ENCODE peak calls at places on chromosomes 11 and 22, in ten cellular contexts. T is transverse colon; M is ovary; F is CD8-positive, alpha-beta memory T cell; O is dorsolateral prefrontal cortex; G is WERI-Rb-1; J is uterus; L is effector memory CD4-positive, alpha-beta T cell; W is left lung; H is right atrium auricular region. S is an unnamed sample.
A peak's percentile ranks its signal among the peaks of the same experiment; 100 is the strongest.

GRCh38 chr11:72471005-72471898 is 36.9 kb upstream of the CLPB start:
- DNase-seq in T (peak; percentile 61), M (peak; percentile 53), F (peak; percentile 53), O (peak; percentile 77), G (peak; percentile 80), J (peak; percentile 43), L (peak; percentile 20), W (no peak), H (peak; percentile 79), S (peak; percentile 25)

GRCh38 chr11:2928605-2929510 is at the start of gene PHLDA2:
- DNase-seq in T (peak; percentile 73), M (no peak), F (peak; percentile 64), O (peak; percentile 45), G (peak; percentile 37), J (no peak), L (peak; percentile 40), W (peak; percentile 87), H (no peak), S (no peak)

GRCh38 chr11:35009191-35009940 is 92.9 kb downstream of the PDHX start:
- DNase-seq in T (peak; percentile 42), M (no peak), F (no peak), O (no peak), G (no peak), J (peak; percentile 49), L (no peak), W (no peak), H (no peak), S (no peak)

GRCh38 chr11:104033134-104033533 is 3.3 kb upstream of the DDI1 start:
- DNase-seq in T (no peak), M (peak; percentile 58), F (no peak), O (no peak), G (no peak), J (no peak), L (no peak), W (no peak), H (no peak), S (no peak)

GRCh38 chr11:26219506-26220117 is 112.3 kb upstream of the ANO3 start:
- DNase-seq in T (no peak), M (no peak), F (no peak), O (no peak), G (no peak), J (no peak), L (no peak), W (no peak), H (no peak), S (no peak)

GRCh38 chr11:90218606-90219005 is 4.2 kb downstream of the CHORDC1 start:
- DNase-seq in T (no peak), M (no peak), F (no peak), O (no peak), G (peak; percentile 33), J (no peak), L (no peak), W (peak; percentile 62), H (no peak), S (no peak)

GRCh38 chr22:47307326-47307725 is 544.9 kb downstream of the TBC1D22A start:
- DNase-seq in T (no peak), M (no peak), F (no peak), O (no peak), G (no peak), J (no peak), L (no peak), W (no peak), H (no peak), S (no peak)

GRCh38 chr11:122732342-122733300 is 77.1 kb downstream of the UBASH3B start:
- DNase-seq in T (no peak), M (no peak), F (no peak), O (no peak), G (no peak), J (no peak), L (no peak), W (no peak), H (no peak), S (no peak)

DNA sequence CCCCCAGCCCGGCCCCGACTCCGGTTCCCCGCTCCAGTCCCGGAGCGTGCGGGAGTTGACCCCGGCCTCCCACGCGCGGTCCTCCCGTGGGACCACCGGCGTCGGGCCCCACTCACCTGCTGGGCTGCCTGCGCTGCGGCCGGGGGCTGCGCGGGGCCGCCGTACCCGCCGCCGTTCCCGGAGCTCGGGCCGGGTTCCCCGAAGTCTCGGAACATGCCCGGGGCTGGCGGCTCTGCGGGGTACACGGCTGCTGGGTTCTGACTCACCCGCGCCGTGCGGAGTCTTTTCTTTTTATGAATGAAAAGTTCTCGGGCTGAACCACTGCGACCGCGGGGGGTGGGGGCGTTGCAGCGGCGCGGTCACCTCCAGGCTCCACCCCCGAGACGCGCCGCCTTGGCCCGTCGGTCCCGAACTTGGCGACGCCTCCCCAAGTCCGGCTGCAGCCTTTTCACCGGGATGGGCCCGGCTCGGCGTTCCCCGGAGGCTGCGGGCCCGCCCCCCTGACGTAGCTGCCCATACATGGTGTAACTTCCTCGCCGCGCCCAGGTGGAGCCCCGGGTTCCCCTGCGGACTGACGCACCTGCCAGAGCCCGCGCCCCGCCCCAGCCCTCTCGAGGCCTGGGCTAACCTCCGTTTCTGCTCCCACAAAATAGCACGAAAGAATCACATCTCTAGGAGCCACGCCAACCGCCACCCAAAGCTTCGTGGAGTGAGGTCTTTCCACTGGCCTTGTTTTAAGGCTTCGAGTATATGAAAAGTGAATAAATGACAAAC is at the start of gene FOSL1:
- DNase-seq in T (peak; percentile 97), M (peak; percentile 80), F (peak; percentile 91), O (peak; percentile 60), G (peak; percentile 77), J (peak; percentile 77), L (peak; percentile 96), W (peak; percentile 98), H (peak; percentile 94), S (peak; percentile 30)
- H3K27ac ChIP-seq in T (peak within 1 kb of the TSS; percentile 56), M (no peak within 1 kb of the TSS), F (peak within 1 kb of the TSS; percentile 62), O (no peak within 1 kb of the TSS), G (no peak within 1 kb of the TSS), J (no peak within 1 kb of the TSS), L (peak within 1 kb of the TSS; percentile 26), W (peak within 1 kb of the TSS; percentile 34), H (peak within 1 kb of the TSS; percentile 62), S (peak within 1 kb of the TSS; percentile 17)

DNA sequence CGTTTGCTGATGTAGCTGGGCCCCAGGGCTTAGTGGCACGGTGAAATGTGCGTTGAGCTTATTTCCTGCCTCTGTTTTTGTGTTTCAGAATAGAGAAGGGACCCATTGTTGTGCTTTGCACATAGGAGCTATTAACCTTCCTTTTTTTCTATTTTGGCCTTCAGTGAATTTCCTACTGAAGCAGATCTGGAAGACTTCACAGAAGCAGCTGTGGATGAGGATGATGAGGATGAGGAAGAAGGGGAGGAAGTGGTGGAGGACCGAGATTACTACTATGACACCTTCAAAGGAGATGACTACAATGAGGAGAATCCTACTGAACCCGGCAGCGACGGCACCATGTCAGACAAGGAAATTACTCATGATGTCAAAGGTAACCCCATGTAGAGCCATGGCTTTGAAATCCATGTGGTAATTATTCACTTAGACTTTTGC is 37.4 kb upstream of the ST14 start:
- DNase-seq in T (no peak), M (no peak), F (no peak), O (no peak), G (no peak), J (no peak), L (no peak), W (no peak), H (no peak), S (no peak)
- H3K27ac ChIP-seq in T (no peak overlapping the region), M (no peak overlapping the region), F (no peak overlapping the region), O (no peak overlapping the region), G (no peak overlapping the region), J (no peak overlapping the region), L (no peak overlapping the region), W (no peak overlapping the region), H (no peak overlapping the region), S (no peak overlapping the region)

DNA sequence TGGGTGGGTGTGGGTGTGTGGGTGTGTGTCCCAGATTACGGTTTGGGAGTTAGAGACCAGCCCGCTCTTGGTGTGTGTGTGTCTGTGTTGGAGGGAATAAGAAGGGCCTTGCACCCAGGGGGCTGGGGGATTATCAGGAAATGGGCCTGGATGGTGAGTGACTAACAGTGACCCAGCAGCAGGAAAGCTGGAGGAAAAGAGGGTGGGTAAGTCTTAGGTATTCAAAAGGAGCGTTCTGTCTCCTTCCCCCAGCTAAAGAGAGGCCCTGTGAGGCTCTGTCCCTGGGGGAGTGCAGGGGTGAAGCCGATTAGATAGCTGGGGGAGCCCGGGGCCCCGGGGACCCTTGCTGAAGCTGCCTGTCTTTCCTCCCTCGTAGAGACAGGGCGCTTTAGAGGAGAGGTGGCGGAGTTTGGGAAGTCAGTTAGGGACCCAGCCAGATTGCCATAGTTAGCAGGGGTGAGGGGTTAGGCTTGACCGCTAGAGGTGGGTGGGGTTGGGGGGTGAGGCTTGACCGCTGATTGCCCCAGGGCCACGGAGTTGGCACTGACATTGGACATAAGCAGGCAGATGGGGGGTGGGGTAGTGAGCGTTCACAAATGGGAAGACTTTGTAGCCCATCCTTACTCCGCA is 1.5 kb downstream of the OAF start:
- DNase-seq in T (no peak), M (no peak), F (no peak), O (no peak), G (no peak), J (no peak), L (no peak), W (no peak), H (no peak), S (no peak)
- H3K27ac ChIP-seq in T (peak overlapping the region; percentile 89), M (peak overlapping the region; percentile 58), F (no peak overlapping the region), O (peak overlapping the region; percentile 82), G (no peak overlapping the region), J (peak overlapping the region; percentile 87), L (no peak overlapping the region), W (no peak overlapping the region), H (peak overlapping the region; percentile 71), S (peak overlapping the region; percentile 49)

GRCh38 chr11:64001552-64002427 is 15.6 kb downstream of the OTUB1 start:
- DNase-seq in T (no peak), M (peak; percentile 56), F (no peak), O (no peak), G (no peak), J (peak; percentile 49), L (no peak), W (no peak), H (no peak), S (no peak)

GRCh38 chr11:63999349-64000025 is 13.2 kb downstream of the OTUB1 start:
- DNase-seq in T (peak; percentile 50), M (peak; percentile 66), F (peak; percentile 41), O (no peak), G (peak; percentile 78), J (peak; percentile 69), L (peak; percentile 48), W (peak; percentile 86), H (no peak), S (no peak)

GRCh38 chr11:64000026-64000739 is 13.9 kb downstream of the OTUB1 start:
- DNase-seq in T (peak; percentile 71), M (peak; percentile 77), F (peak; percentile 70), O (peak; percentile 44), G (peak; percentile 54), J (peak; percentile 74), L (peak; percentile 57), W (peak; percentile 92), H (peak; percentile 72), S (no peak)

GRCh38 chr11:63998558-63999348 is 12.5 kb downstream of the OTUB1 start:
- DNase-seq in T (no peak), M (no peak), F (no peak), O (no peak), G (peak; percentile 56), J (peak; percentile 28), L (no peak), W (peak; percentile 76), H (no peak), S (no peak)

DNA sequence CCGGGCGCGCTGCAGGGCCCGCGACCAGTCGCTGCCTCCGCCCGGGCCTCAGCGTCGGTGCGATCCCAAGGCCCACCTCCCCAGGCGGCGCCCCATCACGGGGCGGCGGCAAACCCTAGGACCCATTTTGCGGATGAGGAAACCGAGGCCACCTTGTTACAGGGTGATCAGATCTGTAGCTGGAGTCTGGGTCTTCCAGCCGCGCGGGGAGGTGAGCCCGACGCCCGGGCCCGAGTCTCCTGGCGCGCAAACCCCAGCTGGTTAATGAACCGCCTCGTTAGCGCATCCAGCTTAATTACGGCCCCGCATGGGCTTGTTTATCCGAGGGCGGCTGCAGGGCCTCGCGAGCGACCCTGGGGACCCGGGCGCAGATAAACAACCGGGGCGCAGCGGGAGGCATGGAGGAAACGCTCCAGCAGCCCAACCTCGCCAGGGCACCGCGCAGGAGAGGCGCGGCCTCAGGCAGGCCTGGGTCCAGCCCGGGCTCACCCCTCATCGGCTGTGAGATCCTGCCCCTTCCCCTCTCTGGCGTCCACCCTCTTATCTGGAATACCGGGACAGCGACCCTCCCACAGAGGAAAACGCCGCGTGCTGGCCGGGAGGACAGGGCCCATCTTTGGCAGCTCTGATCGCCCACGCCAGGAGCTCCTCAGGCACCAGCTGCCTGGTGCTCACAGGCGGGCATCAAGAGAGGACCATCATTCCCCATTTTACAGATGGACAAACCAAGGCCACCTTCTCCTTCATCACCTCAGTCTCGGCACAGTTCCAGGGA is 14.7 kb downstream of the OTUB1 start:
- DNase-seq in T (no peak), M (peak; percentile 31), F (no peak), O (no peak), G (no peak), J (no peak), L (no peak), W (no peak), H (no peak), S (no peak)
- H3K27ac ChIP-seq in T (no peak overlapping the region), M (no peak overlapping the region), F (no peak overlapping the region), O (no peak overlapping the region), G (no peak overlapping the region), J (no peak overlapping the region), L (no peak overlapping the region), W (no peak overlapping the region), H (no peak overlapping the region), S (no peak overlapping the region)